ENCODE peak calls at places on chromosomes 13 and 19, in seven cellular contexts. Y, S, T, I, J, C and X are unnamed samples.

GRCh38 chr19:1830568-1830967 is 17.7 kb downstream of the REXO1 start:
- DNase-seq in Y (no peak), S (no peak), T (no peak), I (no peak), J (no peak), C (no peak), X (no peak)

GRCh38 chr13:113315992-113316391 is 19.0 kb downstream of the LAMP1 start:
- DNase-seq in Y (no peak), S (no peak), T (no peak), I (no peak), J (no peak), C (no peak), X (no peak)

GRCh38 chr19:17479325-17479791 is 9.0 kb downstream of the SLC27A1 start:
- DNase-seq in Y (no peak), S (no peak), T (no peak), I (peak), J (no peak), C (no peak), X (no peak)

GRCh38 chr13:53250272-53250875 is 221.8 kb downstream of the OLFM4 start:
- DNase-seq in Y (no peak), S (peak), T (no peak), I (peak), J (no peak), C (peak), X (peak)

GRCh38 chr13:112057736-112058518 is 9.0 kb upstream of the SOX1 start:
- DNase-seq in Y (no peak), S (no peak), T (no peak), I (no peak), J (no peak), C (no peak), X (no peak)

GRCh38 chr19:48296963-48297734 is 27.3 kb downstream of the ZNF114 start:
- DNase-seq in Y (no peak), S (no peak), T (no peak), I (no peak), J (no peak), C (no peak), X (no peak)

GRCh38 chr13:49791214-49791752 is 1.2 kb downstream of the KPNA3 start:
- DNase-seq in Y (no peak), S (peak), T (no peak), I (peak), J (no peak), C (no peak), X (peak)

GRCh38 chr19:39941615-39942507 is 7.4 kb upstream of the FCGBP start:
- DNase-seq in Y (no peak), S (peak), T (no peak), I (peak), J (no peak), C (peak), X (no peak)

GRCh38 chr13:94824601-94825000 is 112.3 kb upstream of the SOX21 start:
- DNase-seq in Y (no peak), S (no peak), T (no peak), I (no peak), J (no peak), C (no peak), X (no peak)

GRCh38 chr19:28426902-28427232 is 786.1 kb downstream of the UQCRFS1 start:
- DNase-seq in Y (no peak), S (no peak), T (no peak), I (no peak), J (no peak), C (peak), X (no peak)

GRCh38 chr19:43759515-43759914 is 4.8 kb upstream of the SMG9 start:
- DNase-seq in Y (no peak), S (peak), T (no peak), I (peak), J (no peak), C (peak), X (no peak)

GRCh38 chr13:102195566-102196462 is 206.0 kb downstream of the FGF14 start:
- DNase-seq in Y (no peak), S (peak), T (no peak), I (no peak), J (no peak), C (peak), X (no peak)

GRCh38 chr13:46324976-46325375 is 62.1 kb downstream of the RUBCNL start:
- DNase-seq in Y (no peak), S (no peak), T (no peak), I (no peak), J (no peak), C (no peak), X (no peak)

GRCh38 chr19:15123900-15124299 is 16.7 kb downstream of the SYDE1 start:
- DNase-seq in Y (no peak), S (no peak), T (peak), I (no peak), J (peak), C (no peak), X (peak)

GRCh38 chr13:26525528-26525927 is 32.0 kb upstream of the WASF3 start:
- DNase-seq in Y (no peak), S (no peak), T (no peak), I (no peak), J (no peak), C (no peak), X (no peak)

GRCh38 chr19:3161453-3161852 is 17.1 kb upstream of the S1PR4 start:
- DNase-seq in Y (no peak), S (peak), T (no peak), I (peak), J (no peak), C (no peak), X (no peak)

GRCh38 chr19:58181902-58182576 is 822 bp upstream of the ZNF274 start:
- DNase-seq in Y (no peak), S (peak), T (no peak), I (peak), J (peak), C (no peak), X (peak)

GRCh38 chr13:110499621-110500281 is 61.8 kb downstream of the RAB20 start:
- DNase-seq in Y (no peak), S (peak), T (no peak), I (peak), J (no peak), C (peak), X (no peak)

GRCh38 chr19:53467138-53467502 is 413 bp upstream of the ZNF813 start:
- DNase-seq in Y (no peak), S (no peak), T (no peak), I (no peak), J (peak), C (no peak), X (no peak)

GRCh38 chr13:51221674-51222509 is at the start of gene FAM124A:
- DNase-seq in Y (peak), S (peak), T (peak), I (peak), J (peak), C (no peak), X (peak)

GRCh38 chr19:16561382-16561781 is 10.8 kb downstream of the SLC35E1 start:
- DNase-seq in Y (no peak), S (no peak), T (no peak), I (no peak), J (no peak), C (no peak), X (no peak)

GRCh38 chr19:14542721-14543328 is 13.4 kb downstream of the TECR start:
- DNase-seq in Y (no peak), S (no peak), T (no peak), I (peak), J (no peak), C (no peak), X (no peak)

GRCh38 chr13:114019367-114019766 is 45.5 kb upstream of the C13orf46 start:
- DNase-seq in Y (no peak), S (no peak), T (no peak), I (no peak), J (no peak), C (no peak), X (no peak)

GRCh38 chr13:77002590-77003190 is 10.8 kb downstream of the CLN5 start:
- DNase-seq in Y (no peak), S (peak), T (no peak), I (peak), J (no peak), C (peak), X (no peak)

GRCh38 chr19:46372901-46373572 is 26.1 kb downstream of the PPP5C start:
- DNase-seq in Y (peak), S (peak), T (no peak), I (no peak), J (no peak), C (no peak), X (no peak)
- TF ChIP-seq CTCF in Y (peak), S (peak), T (no peak), I (peak), J (peak), C (peak), X (no peak)

DNA sequence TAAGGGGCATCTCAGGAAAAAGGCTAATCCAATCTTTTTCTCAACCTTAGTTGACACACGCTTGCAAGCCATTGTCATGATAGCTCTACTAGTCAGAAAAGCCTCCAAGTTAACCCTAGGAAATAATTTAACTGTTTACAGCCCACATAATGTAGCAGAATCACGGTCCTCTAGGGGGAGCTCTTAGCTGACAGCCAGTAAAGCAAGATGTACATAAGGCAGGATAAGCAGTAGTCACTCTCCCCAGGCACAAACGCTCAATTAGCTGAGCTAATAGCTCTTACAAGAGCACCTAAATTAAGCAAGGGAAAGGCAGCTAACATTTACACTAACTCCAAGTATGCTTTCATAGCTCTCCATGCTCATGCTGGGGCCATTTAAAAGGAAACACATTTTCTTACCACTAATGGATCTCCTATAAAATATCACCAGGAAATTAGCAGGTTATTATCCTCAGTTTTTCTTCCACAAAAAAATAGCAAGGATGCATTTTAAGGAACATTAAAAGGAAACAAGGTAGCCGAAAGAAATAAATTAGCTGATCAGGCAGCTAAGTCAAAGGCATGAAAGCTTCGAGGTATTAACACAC is 33.7 kb upstream of the ZSCAN5A start:
- DNase-seq in Y (no peak), S (peak), T (no peak), I (peak), J (no peak), C (no peak), X (no peak)
- TF ChIP-seq CTCF in Y (no peak), S (peak), T (peak), I (peak), J (no peak), C (peak), X (no peak)

DNA sequence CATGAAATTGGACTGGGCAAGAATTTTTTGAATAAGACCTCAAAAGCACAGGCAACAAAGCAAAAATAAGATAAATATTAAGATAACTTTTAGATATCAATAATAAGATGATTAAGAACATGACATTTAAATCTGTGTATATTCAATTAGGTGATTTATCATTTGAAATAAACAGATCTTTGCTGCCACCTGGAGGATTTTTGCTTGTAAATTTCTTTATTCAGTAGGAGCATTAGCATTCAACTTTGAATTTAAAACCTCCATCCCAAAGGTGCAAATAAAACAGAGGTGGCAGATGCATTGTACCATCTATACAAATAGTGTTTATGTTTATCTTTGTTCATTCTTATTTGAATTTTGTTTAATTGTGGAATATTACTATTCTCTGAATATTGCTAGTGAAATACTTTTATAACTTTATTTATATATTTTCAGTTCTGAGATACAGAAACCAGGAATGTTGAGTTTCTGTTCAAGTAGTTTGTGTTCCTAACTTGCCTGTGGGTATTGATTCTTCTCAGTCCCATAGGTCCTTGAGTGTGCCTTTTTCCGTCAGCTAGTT is 20.9 kb downstream of the COG6 start:
- DNase-seq in Y (no peak), S (peak), T (no peak), I (peak), J (no peak), C (no peak), X (no peak)
- TF ChIP-seq CTCF in Y (peak), S (peak), T (peak), I (peak), J (peak), C (peak), X (peak)

DNA sequence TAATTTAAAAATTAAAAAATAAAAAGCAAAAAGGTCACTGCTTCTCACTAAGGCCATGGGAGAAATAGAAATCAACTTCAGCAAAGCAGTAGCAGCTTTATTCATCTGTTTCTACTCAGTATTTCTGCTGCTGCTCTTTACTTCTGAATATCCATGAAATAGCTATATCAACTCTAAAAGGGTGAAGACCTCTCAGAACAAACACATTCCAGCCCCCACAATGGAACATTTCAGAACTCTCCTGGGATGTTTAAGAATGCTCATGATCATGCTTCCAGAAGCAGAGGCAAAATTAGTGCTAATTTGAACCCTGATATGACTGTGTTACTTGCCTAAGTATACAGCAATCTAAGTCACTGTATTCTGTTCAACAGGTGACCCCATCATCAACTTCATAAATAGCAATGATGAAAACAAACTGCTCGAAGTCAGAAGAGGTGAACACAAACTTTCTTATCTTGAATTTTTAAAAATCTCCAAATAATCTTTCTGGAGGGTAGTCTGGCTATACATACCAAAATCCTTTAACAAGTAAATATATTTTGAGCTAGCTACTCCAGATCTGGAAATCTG is 29.6 kb upstream of the DOCK9 start:
- DNase-seq in Y (no peak), S (no peak), T (no peak), I (no peak), J (no peak), C (no peak), X (no peak)
- TF ChIP-seq CTCF in Y (no peak), S (no peak), T (no peak), I (no peak), J (no peak), C (no peak), X (no peak)

DNA sequence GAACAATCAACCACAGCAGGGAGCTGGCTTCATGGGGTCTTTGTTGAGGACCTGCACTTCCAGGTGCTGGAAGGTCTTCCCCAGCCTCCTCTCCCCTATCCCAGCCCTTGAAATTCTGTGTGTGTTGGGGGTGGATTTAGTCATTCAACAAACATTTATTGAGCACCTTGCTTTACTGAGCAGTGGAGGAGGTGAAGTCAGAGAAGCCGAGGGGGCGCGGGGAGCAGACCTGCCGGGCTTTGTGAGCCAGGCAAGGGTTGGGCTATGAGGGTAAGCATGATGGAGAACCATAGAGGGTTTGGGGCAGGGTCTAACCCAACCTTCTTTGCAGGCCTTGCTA is 3.5 kb upstream of the C19orf85 start:
- DNase-seq in Y (no peak), S (no peak), T (no peak), I (no peak), J (no peak), C (no peak), X (no peak)
- TF ChIP-seq CTCF in Y (no peak), S (peak), T (no peak), I (no peak), J (no peak), C (no peak), X (no peak)